ENCODE peak calls at places on chromosomes 4 and X, in four cellular contexts. One of them, this sample, is unnamed.

GRCh38 chrX:136214551-136214950 is 36.6 kb downstream of the MAP7D3 start:
- DNase-seq in NAMALWA: no peak
- DNase-seq in immature natural killer cell: no peak
- DNase-seq in amniotic epithelial cell: peak; percentile 76
- DNase-seq in this sample: no peak

GRCh38 chr4:181549789-181550188 is 693.4 kb upstream of the TENM3 start:
- DNase-seq in NAMALWA: no peak
- DNase-seq in amniotic epithelial cell: no peak
- DNase-seq in immature natural killer cell: no peak
- DNase-seq in this sample: no peak

GRCh38 chr4:15031197-15031596 is 28.9 kb downstream of the CPEB2 start:
- DNase-seq in amniotic epithelial cell: no peak
- DNase-seq in immature natural killer cell: no peak
- DNase-seq in NAMALWA: no peak
- DNase-seq in this sample: no peak

GRCh38 chr4:105808459-105809041 is 86.7 kb upstream of the NPNT start:
- DNase-seq in immature natural killer cell: no peak
- DNase-seq in amniotic epithelial cell: peak; percentile 84
- DNase-seq in NAMALWA: no peak
- DNase-seq in this sample: no peak

GRCh38 chrX:16825306-16826035 is 39.2 kb downstream of the TXLNG start:
- DNase-seq in NAMALWA: no peak
- DNase-seq in amniotic epithelial cell: peak; percentile 91
- DNase-seq in immature natural killer cell: no peak
- DNase-seq in this sample: no peak

GRCh38 chr4:4245172-4245571 is 2.9 kb downstream of the TMEM128 start:
- DNase-seq in immature natural killer cell: no peak
- DNase-seq in NAMALWA: no peak
- DNase-seq in amniotic epithelial cell: no peak
- DNase-seq in this sample: no peak

GRCh38 chr4:140851032-140851636 is 94.9 kb upstream of the TBC1D9 start:
- DNase-seq in NAMALWA: peak; percentile 84
- DNase-seq in amniotic epithelial cell: peak; percentile 47
- DNase-seq in immature natural killer cell: peak; percentile 17
- DNase-seq in this sample: no peak

GRCh38 chr4:148112231-148112982 is 329.8 kb downstream of the NR3C2 start:
- DNase-seq in immature natural killer cell: no peak
- DNase-seq in NAMALWA: no peak
- DNase-seq in amniotic epithelial cell: peak; percentile 89
- DNase-seq in this sample: no peak

GRCh38 chr4:142009751-142010150 is 373.4 kb downstream of the IL15 start:
- DNase-seq in immature natural killer cell: no peak
- DNase-seq in amniotic epithelial cell: no peak
- DNase-seq in NAMALWA: no peak
- DNase-seq in this sample: no peak